ENCODE peak calls at places on chromosomes 13 and 19, in four cellular contexts. I is HepG2, E is K562, G is GM12878. R is an unnamed sample.

GRCh38 chr19:41511628-41512027 is 64.3 kb upstream of the CEACAM21 start:
- DNase-seq in I (no peak), E (no peak), G (no peak), R (no peak)

GRCh38 chr19:4067396-4068057 is 828 bp upstream of the ZBTB7A start:
- DNase-seq in I (no peak), E (peak), G (no peak), R (no peak)

GRCh38 chr13:99150575-99151370 is 49.9 kb upstream of the UBAC2 start:
- DNase-seq in I (no peak), E (no peak), G (no peak), R (no peak)

GRCh38 chr19:51786651-51787494 is 8.1 kb upstream of the FPR3 start:
- DNase-seq in I (no peak), E (peak), G (no peak), R (no peak)

GRCh38 chr13:102774210-102774560 is 599 bp upstream of the TEX30 start:
- DNase-seq in I (no peak), E (no peak), G (no peak), R (no peak)

GRCh38 chr13:112973577-112973951 is 4.5 kb downstream of the MCF2L start:
- DNase-seq in I (no peak), E (no peak), G (no peak), R (no peak)

GRCh38 chr19:787551-787950 is 9.7 kb upstream of the PTBP1 start:
- DNase-seq in I (no peak), E (no peak), G (no peak), R (no peak)

GRCh38 chr19:37905936-37906867 is at the start of gene WDR87:
- DNase-seq in I (peak), E (peak), G (no peak), R (peak)

GRCh38 chr13:77425705-77426104 is 98.8 kb upstream of the MYCBP2 start:
- DNase-seq in I (no peak), E (no peak), G (no peak), R (no peak)

GRCh38 chr19:38163419-38164290 is 60.4 kb downstream of the DPF1 start:
- DNase-seq in I (no peak), E (no peak), G (no peak), R (no peak)

GRCh38 chr13:43686557-43686956 is 100.2 kb downstream of the ENOX1 start:
- DNase-seq in I (peak), E (peak), G (no peak), R (no peak)

GRCh38 chr13:32751340-32751739 is 165.1 kb downstream of the PDS5B start:
- DNase-seq in I (no peak), E (no peak), G (no peak), R (no peak)

GRCh38 chr19:18636183-18636968 is 452 bp upstream of the KLHL26 start:
- DNase-seq in I (peak), E (peak), G (peak), R (peak)

GRCh38 chr19:38869160-38869835 is 8.8 kb downstream of the RINL start:
- DNase-seq in I (no peak), E (no peak), G (no peak), R (no peak)

GRCh38 chr13:109749365-109749764 is 37.0 kb downstream of the IRS2 start:
- DNase-seq in I (no peak), E (no peak), G (no peak), R (no peak)

GRCh38 chr19:35109395-35110112 is 6.1 kb upstream of the FXYD3 start:
- DNase-seq in I (no peak), E (no peak), G (no peak), R (no peak)

GRCh38 chr19:947090-947706 is 21.4 kb downstream of the ARID3A start:
- DNase-seq in I (no peak), E (no peak), G (no peak), R (no peak)

GRCh38 chr19:57434386-57435061 is 601 bp upstream of the ZNF749 start:
- DNase-seq in I (no peak), E (peak), G (no peak), R (no peak)

GRCh38 chr13:32736648-32737047 is 150.4 kb downstream of the PDS5B start:
- DNase-seq in I (no peak), E (no peak), G (no peak), R (no peak)

GRCh38 chr13:78609464-78610205 is 6.3 kb upstream of the POU4F1 start:
- DNase-seq in I (no peak), E (no peak), G (no peak), R (peak)

GRCh38 chr19:54164369-54165068 is 5.0 kb upstream of the LENG1 start:
- DNase-seq in I (no peak), E (peak), G (no peak), R (peak)

GRCh38 chr19:40807147-40808020 is 8.4 kb downstream of the EGLN2 start:
- DNase-seq in I (peak), E (no peak), G (no peak), R (peak)

GRCh38 chr13:36344173-36344572 is 2.0 kb downstream of the SPART start:
- DNase-seq in I (no peak), E (peak), G (no peak), R (no peak)

GRCh38 chr13:103960011-103960410 is 893.8 kb upstream of the SLC10A2 start:
- DNase-seq in I (no peak), E (no peak), G (no peak), R (no peak)

GRCh38 chr13:41520016-41520698 is 62.8 kb downstream of the RGCC start:
- DNase-seq in I (no peak), E (no peak), G (no peak), R (no peak)

GRCh38 chr13:40922437-40923040 is 96.6 kb downstream of the ELF1 start:
- DNase-seq in I (peak), E (no peak), G (no peak), R (peak)

GRCh38 chr19:4380254-4380727 is 20.1 kb downstream of the SH3GL1 start:
- DNase-seq in I (no peak), E (no peak), G (no peak), R (no peak)

GRCh38 chr13:60754691-60755090 is 357.7 kb downstream of the TDRD3 start:
- DNase-seq in I (no peak), E (no peak), G (no peak), R (no peak)

GRCh38 chr19:38263696-38264485 is 482 bp upstream of the SPINT2 start:
- DNase-seq in I (peak), E (no peak), G (no peak), R (no peak)

GRCh38 chr13:97301382-97302095 is 79.4 kb downstream of the MBNL2 start:
- DNase-seq in I (no peak), E (no peak), G (no peak), R (no peak)

GRCh38 chr13:72875233-72875632 is 93.3 kb downstream of the PIBF1 start:
- DNase-seq in I (no peak), E (no peak), G (no peak), R (no peak)

GRCh38 chr19:33125929-33126388 is 6.0 kb upstream of the WDR88 start:
- DNase-seq in I (peak), E (peak), G (peak), R (peak)

GRCh38 chr13:108700421-108701170 is 71.2 kb downstream of the MYO16 start:
- DNase-seq in I (no peak), E (no peak), G (no peak), R (no peak)

GRCh38 chr13:98751397-98752110 is 918 bp downstream of the SLC15A1 start:
- DNase-seq in I (no peak), E (no peak), G (no peak), R (peak)

GRCh38 chr19:34881982-34882381 is 44.7 kb upstream of the ZNF30 start:
- DNase-seq in I (peak), E (no peak), G (no peak), R (no peak)

GRCh38 chr19:43624933-43625332 is 5.5 kb upstream of the ZNF428 start:
- DNase-seq in I (no peak), E (peak), G (no peak), R (no peak)

DNA sequence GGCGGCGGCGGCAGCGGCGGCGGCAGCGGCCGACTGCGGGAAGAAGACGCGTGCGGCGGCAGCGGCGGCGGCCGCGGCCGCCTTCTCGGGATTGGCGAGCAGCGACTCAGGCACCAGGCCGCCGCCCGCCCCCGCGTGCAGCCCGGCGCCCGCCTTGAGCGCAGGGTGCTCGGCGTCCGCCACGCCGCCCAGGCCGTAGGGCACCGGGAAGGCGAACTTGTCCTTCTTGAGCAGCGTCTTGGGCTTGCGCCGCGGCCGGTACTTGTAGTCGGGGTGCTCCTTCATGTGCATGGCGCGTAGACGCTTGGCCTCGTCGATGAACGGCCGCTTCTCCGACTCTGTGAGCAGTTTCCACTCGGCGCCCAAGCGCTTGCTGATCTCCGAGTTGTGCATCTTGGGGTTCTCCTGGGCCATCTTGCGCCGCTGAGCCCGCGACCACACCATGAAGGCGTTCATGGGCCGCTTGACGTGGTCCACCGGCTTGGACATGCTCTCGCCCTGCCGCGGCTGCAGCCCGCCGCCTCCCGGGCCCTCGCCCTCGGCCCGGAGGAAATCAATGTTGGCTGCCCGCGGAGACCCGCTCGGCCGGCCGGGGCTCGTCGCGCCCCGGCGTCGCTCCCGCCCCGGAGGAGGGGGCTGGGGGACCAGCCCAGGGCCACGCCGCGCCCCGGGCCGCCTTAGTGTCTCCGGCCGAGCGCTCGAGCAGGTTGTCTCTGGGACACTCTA is 621 bp downstream of the SOX21 start:
- DNase-seq in I (no peak), E (peak), G (no peak), R (no peak)
- TF ChIP-seq BHLHE40 in I (no peak), E (no peak), G (no peak), R (no peak)

DNA sequence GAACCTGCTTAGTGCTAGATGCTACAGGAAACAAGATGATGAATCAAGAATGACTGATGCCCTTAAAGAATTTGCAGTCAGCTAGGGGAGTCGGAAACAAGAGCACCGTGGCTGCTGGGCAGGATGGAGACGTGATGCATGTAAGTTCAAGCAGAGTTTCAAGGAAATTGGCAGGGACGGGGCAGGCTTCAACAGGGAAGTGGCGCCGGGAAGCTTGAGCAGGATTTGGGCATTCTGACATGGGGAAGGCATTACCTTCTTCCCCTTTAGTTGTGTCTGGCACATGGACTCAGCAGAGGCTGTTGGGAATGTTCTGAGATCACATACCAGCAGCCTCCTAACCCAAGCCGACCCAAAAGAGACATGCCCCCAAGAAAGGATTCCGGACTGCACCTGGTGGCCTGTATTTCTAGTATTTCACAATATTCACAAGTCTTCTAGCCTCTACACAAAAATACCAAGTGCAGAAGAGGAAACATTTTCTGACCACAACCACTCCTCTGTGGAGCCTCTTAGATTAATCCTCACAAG is 138.2 kb downstream of the CRYL1 start:
- DNase-seq in I (no peak), E (no peak), G (no peak), R (no peak)
- TF ChIP-seq SP1 in I (no peak), E (no peak), G (no peak), R (no peak)

DNA sequence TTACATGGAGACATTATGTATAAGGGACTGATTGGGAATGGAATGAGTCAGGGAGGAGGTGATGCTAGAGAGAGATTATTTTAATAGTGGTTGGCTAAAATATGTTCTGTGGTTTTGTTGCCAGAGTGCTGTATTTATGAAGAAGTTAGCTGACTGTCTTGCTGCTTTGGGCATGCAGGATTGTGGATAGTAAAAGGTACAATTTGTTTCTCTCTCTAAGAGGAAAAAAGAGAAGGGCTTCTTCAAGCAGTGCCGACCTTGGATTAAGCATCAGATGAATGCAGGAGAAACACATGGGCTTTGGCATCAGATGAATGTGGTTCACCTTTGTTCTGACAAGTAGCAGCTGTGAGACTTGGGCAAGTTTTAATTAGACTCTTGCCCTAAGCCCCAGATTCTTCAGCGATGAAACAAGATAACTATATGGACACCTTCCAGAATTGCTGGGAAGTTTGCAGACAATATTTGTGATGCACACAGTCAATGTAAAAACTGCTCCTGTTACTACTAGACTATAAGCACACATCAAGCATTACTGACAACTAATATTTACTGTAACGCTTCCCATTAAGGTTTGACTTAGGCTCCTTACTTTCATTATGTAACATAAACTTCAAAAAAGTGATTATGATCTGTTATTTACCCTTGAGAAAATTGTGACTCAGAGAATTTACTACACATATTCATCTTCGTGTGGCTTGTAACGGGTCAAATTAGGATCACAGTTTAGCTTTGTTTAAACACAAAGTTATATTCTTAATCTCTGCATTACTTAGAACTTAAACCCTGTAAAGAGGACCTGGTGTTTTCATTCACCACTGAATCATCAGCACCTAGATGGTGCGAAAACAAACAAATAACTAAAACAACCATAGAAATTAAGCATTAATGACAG is 824.0 kb downstream of the PCDH9 start:
- DNase-seq in I (no peak), E (no peak), G (no peak), R (no peak)
- TF ChIP-seq BHLHE40 in I (no peak), E (no peak), G (no peak), R (no peak)

DNA sequence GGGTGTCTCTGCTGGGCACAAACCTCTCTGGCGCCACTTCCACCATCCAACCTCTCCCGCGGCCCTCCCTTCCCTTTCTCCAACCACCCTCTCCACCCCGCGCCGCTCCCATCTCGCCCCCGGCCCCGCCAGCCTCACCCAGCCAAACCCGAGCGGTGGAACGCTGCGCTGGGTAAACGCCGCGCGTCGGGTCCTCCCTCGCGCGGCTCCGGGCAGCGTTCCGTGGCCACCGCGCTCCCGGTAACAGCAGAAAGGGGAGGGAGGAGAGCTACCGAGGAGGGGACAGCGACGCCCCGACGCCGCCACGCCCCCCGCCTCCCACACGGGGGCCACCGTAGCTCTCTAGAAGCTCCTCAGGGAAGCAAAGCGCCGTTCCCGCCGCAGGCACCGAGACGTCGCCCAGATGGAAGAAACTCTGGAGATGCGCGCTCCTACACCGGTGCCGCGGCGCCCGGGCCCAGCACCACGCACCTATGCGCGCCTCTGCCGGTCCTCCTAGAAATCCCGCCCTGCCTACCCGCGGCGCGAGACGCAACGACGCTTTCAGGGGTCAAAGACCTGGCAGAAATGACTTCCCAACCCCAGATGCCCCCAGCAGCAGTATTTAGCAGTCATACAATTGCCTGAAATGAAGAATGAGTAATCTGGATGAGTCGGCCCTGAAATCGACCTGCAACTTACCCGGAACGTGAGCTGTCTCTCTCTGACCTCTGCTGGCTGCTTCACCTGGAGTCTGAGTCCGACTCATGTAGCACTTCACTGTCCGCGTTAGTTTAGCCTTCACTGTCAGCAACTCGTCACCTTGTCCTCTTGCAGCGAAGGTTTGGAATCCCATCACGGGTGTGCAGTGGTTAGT is at the start of gene RUBCNL:
- DNase-seq in I (no peak), E (no peak), G (no peak), R (peak)
- TF ChIP-seq SP1 in I (no peak), E (no peak), G (no peak), R (no peak)

DNA sequence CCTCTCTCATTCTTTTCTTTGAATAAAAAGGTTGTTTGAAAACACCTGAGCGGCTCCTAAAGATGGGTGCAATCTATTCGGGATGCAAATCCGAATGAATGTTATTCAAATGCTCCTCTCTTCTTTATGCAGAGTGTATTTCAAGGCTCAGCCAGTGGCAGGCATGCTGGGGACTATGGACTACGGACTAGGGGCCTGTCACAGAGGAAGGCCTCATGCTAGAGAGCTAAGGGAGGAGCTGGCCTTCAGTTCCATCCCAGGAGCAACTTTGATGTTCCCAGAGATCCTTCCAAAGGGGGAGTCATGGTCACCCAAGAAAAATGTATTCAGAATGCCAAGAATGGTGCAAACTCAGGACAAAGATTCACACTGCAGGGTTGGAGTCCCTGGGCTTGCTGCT is 9.3 kb downstream of the ALOX5AP start:
- DNase-seq in I (peak), E (no peak), G (no peak), R (no peak)
- TF ChIP-seq BHLHE40 in I (no peak), E (no peak), G (no peak), R (no peak)

GRCh38 chr19:44925114-44925891 is 10.9 kb downstream of the APOC1 start:
- DNase-seq in I (peak), E (no peak), G (no peak), R (no peak)
- TF ChIP-seq SP1 in I (no peak), E (no peak), G (no peak), R (no peak)

GRCh38 chr13:24050292-24050711 is 110.2 kb upstream of the SPATA13 start:
- DNase-seq in I (no peak), E (no peak), G (no peak), R (no peak)
- TF ChIP-seq BHLHE40 in I (no peak), E (no peak), G (no peak), R (no peak)

R was measured in HEK293T.